ENCODE peak calls at places on chromosomes 3 and 15, in eight cellular contexts. R, M, E, Y, V, J, Z and L are unnamed samples.

GRCh38 chr3:141305436-141305835 is 62.9 kb upstream of the ZBTB38 start:
- DNase-seq in V (no peak), Y (no peak), E (no peak), M (peak), Z (peak), R (no peak), J (no peak), L (peak)

GRCh38 chr15:20358066-20358780 is 183.4 kb downstream of the GOLGA6L6 start:
- DNase-seq in E (peak), M (no peak), R (no peak), J (no peak), Z (no peak), V (peak), Y (no peak), L (no peak)

GRCh38 chr15:20355256-20355868 is 186.2 kb downstream of the GOLGA6L6 start:
- DNase-seq in M (no peak), Z (no peak), R (no peak), V (peak), J (no peak), E (peak), Y (no peak), L (no peak)

GRCh38 chr3:43998374-43998840 is 243.3 kb upstream of the TOPAZ1 start:
- DNase-seq in Y (no peak), R (no peak), E (no peak), V (no peak), M (no peak), J (no peak), Z (peak), L (peak)

GRCh38 chr3:145094355-145094941 is 1066.5 kb downstream of the PLOD2 start:
- DNase-seq in Z (peak), E (no peak), J (no peak), M (no peak), R (no peak), V (no peak), Y (no peak), L (peak)

GRCh38 chr3:31567036-31567435 is 34.3 kb downstream of the STT3B start:
- DNase-seq in J (peak), Z (peak), M (no peak), R (no peak), E (peak), Y (no peak), V (no peak), L (peak)

GRCh38 chr3:194134231-194134756 is 1.7 kb upstream of the HES1 start:
- DNase-seq in R (peak), M (peak), Z (peak), V (peak), J (peak), E (peak), Y (no peak), L (peak)

GRCh38 chr3:12139111-12139511 is 19.6 kb downstream of the TIMP4 start:
- DNase-seq in E (no peak), R (no peak), Z (peak), J (no peak), V (no peak), Y (no peak), M (no peak), L (peak)